ENCODE peak calls at places on chromosomes 2 and 18, in four cellular contexts. R is bronchial epithelial cell, J is brain microvascular endothelial cell, K is HFFc6. D is an unnamed sample.

GRCh38 chr18:47342566-47342965 is 91.1 kb upstream of the SKOR2 start:
- DNase-seq in K (no peak), J (no peak), R (no peak), D (no peak)

GRCh38 chr2:145110668-145111067 is 590.7 kb upstream of the ZEB2 start:
- DNase-seq in R (peak), K (no peak), J (no peak), D (no peak)

GRCh38 chr18:9736942-9737813 is 29.1 kb downstream of the RAB31 start:
- DNase-seq in K (peak), R (peak), J (no peak), D (peak)

GRCh38 chr18:59056706-59057492 is 82.8 kb upstream of the SEC11C start:
- DNase-seq in K (peak), J (peak), R (peak), D (peak)

GRCh38 chr2:169294001-169294675 is 68.2 kb downstream of the LRP2 start:
- DNase-seq in J (no peak), K (no peak), R (no peak), D (no peak)

GRCh38 chr2:128420776-128421175 is 102.1 kb upstream of the HS6ST1 start:
- DNase-seq in R (no peak), J (no peak), K (no peak), D (no peak)

GRCh38 chr2:46645681-46646162 is 166.4 kb downstream of the TMEM247 start:
- DNase-seq in J (peak), R (peak), K (peak), D (peak)

GRCh38 chr2:34547340-34547739 is 948.2 kb upstream of the FAM98A start:
- DNase-seq in J (no peak), R (no peak), K (no peak), D (no peak)

GRCh38 chr2:190755796-190756415 is 107.0 kb downstream of the NAB1 start:
- DNase-seq in J (no peak), R (no peak), K (no peak), D (no peak)

GRCh38 chr2:176652300-176653182 is 383.3 kb downstream of the MTX2 start:
- DNase-seq in J (peak), K (peak), R (peak), D (peak)

GRCh38 chr2:164690361-164690760 is 69.1 kb upstream of the GRB14 start:
- DNase-seq in J (no peak), K (no peak), R (no peak), D (no peak)

GRCh38 chr2:25078171-25079049 is 36.5 kb downstream of the EFR3B start:
- DNase-seq in J (peak), K (peak), R (peak), D (peak)

GRCh38 chr2:240567872-240568677 is at the start of gene RNPEPL1:
- DNase-seq in J (no peak), K (peak), R (peak), D (peak)

GRCh38 chr2:85754313-85755095 is 713 bp downstream of the ATOH8 start:
- DNase-seq in R (no peak), K (peak), J (no peak), D (peak)

GRCh38 chr2:226691265-226691664 is 108.4 kb downstream of the IRS1 start:
- DNase-seq in J (no peak), R (peak), K (no peak), D (no peak)

GRCh38 chr2:73730810-73731209 is 6.3 kb downstream of the TPRKB start:
- DNase-seq in K (no peak), R (no peak), J (no peak), D (no peak)

GRCh38 chr2:29249666-29250253 is 134.5 kb downstream of the CLIP4 start:
- DNase-seq in K (no peak), J (no peak), R (no peak), D (no peak)

GRCh38 chr18:46313521-46313920 is 209.3 kb downstream of the HAUS1 start:
- DNase-seq in R (no peak), K (no peak), J (no peak), D (no peak)

GRCh38 chr2:44528595-44528994 is 166.8 kb downstream of the CAMKMT start:
- DNase-seq in J (peak), K (peak), R (peak), D (peak)

GRCh38 chr2:110858135-110858737 is 125.9 kb downstream of the ACOXL start:
- DNase-seq in R (no peak), K (no peak), J (no peak), D (no peak)

GRCh38 chr2:46857871-46858696 is 57.5 kb downstream of the MCFD2 start:
- DNase-seq in R (no peak), J (peak), K (peak), D (peak)

GRCh38 chr2:43144265-43144664 is 82.1 kb downstream of the ZFP36L2 start:
- DNase-seq in K (no peak), R (no peak), J (no peak), D (no peak)

GRCh38 chr2:233422649-233423435 is 68.5 kb downstream of the DGKD start:
- DNase-seq in J (no peak), K (no peak), R (no peak), D (no peak)

GRCh38 chr2:203775684-203776083 is 69.2 kb downstream of the CD28 start:
- DNase-seq in K (no peak), R (no peak), J (no peak), D (no peak)

GRCh38 chr18:76459687-76460350 is 35.2 kb downstream of the ZNF516 start:
- DNase-seq in J (peak), K (peak), R (peak), D (peak)

GRCh38 chr18:76461692-76462325 is 33.2 kb downstream of the ZNF516 start:
- DNase-seq in K (no peak), J (no peak), R (no peak), D (no peak)

GRCh38 chr18:76459312-76459686 is 35.7 kb downstream of the ZNF516 start:
- DNase-seq in R (no peak), J (no peak), K (no peak), D (no peak)

GRCh38 chr18:76461148-76461547 is 33.9 kb downstream of the ZNF516 start:
- DNase-seq in J (no peak), R (no peak), K (no peak), D (no peak)

DNA sequence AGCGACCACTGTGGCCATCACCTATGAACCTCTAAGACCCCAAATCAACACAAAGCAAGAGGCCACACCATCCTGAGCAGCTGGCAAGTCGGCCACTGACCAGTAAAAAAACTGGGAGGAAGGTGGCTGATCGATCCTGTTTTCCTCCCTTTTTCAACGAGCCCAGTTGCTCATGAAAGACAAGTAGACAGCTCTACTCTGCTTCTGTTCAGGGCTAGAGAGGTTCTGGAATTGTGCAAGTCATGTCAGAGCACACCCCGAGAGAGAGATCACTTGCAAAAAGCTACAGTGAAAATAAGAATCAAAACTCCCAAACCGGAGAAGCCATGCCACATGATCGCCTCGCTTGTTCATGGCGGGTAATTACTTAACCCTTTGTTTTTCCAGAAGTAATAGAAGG is 34.6 kb downstream of the ZNF516 start:
- DNase-seq in J (no peak), K (no peak), R (no peak), D (no peak)
- TF ChIP-seq CTCF in J (no peak), K (no peak), R (no peak), D (no peak)

DNA sequence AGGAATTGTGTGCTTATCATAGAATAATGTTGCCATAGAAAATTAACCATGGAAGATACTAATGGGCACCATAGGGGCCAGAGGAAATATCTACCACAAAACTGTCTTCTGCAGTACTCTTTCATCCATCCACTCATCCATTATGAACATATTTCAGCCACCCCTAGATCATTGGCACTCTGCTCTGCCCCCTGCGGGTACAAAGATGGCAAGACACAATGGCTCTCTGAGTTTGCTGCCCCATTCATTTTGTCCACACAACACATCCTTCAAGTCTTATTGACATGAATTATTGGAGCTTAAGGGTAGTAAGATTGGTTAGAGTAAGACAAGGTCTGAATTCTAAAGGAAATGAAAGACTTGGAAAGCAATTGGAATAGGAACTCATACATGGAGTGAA is 1224.7 kb upstream of the CELF4 start:
- DNase-seq in R (peak), K (no peak), J (no peak), D (peak)
- TF ChIP-seq CTCF in R (peak), K (no peak), J (no peak), D (peak)

DNA sequence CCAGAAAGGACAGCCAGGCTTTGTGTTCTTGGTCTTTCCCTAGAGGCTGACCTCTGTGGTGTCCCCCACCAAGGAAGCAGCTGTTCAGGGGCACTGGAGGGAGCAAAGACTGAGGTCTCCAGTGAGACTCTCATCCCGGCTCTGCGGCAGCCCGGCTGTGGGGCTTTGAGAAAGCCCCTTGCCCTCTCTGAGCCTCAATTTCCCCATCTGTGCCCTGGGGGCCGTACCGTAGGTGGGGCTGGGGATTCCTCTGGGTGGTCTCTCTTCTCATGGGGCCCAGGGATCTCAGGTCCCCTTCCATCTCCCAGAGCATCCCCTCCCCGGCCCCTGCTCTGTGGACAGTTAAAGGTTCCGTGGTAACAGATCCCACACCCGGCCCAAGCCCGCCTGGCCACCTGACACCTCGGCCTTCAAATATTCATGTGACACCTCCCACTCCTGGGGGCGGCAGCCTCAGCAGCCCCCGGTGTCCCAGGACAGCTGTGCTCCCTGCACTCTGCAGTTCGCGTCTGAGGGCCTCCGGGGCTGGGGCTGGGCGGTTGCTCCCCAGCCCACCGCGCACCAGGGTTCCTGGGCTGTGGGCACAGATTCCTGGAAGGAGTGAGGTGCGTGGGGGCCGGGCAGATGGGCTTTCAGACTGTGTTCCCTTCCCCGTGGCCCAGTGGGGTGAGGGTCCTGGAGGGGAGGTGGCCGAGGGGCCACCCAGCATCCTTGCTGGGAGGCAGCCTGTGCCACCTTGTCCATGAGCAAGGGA is 15.1 kb upstream of the KLHL30 start:
- DNase-seq in K (no peak), J (no peak), R (no peak), D (no peak)
- TF ChIP-seq CTCF in K (no peak), J (no peak), R (no peak), D (no peak)

DNA sequence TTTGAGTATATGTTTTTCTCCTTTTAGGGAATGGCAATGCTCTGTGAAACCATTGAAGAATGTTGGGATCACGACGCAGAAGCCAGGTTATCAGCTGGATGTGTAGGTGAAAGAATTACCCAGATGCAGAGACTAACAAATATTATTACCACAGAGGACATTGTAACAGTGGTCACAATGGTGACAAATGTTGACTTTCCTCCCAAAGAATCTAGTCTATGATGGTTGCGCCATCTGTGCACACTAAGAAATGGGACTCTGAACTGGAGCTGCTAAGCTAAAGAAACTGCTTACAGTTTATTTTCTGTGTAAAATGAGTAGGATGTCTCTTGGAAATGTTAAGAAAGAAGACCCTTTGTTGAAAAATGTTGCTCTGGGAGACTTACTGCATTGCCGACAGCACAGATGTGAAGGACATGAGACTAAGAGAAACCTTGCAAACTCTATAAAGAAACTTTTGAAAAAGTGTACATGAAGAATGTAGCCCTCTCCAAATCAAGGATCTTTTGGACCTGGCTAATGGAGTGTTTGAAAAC is 82.3 kb downstream of the ACVR2A start:
- DNase-seq in K (no peak), J (no peak), R (no peak), D (no peak)
- TF ChIP-seq CTCF in K (no peak), J (no peak), R (no peak), D (no peak)

GRCh38 chr2:68905116-68905515 is 33.9 kb upstream of the BMP10 start:
- DNase-seq in K (no peak), R (no peak), J (no peak), D (no peak)

GRCh38 chr2:68901561-68901960 is 30.4 kb upstream of the BMP10 start:
- DNase-seq in R (no peak), K (no peak), J (no peak), D (no peak)

GRCh38 chr2:68901199-68901515 is 30.0 kb upstream of the BMP10 start:
- DNase-seq in R (peak), J (no peak), K (no peak), D (peak)

DNA sequence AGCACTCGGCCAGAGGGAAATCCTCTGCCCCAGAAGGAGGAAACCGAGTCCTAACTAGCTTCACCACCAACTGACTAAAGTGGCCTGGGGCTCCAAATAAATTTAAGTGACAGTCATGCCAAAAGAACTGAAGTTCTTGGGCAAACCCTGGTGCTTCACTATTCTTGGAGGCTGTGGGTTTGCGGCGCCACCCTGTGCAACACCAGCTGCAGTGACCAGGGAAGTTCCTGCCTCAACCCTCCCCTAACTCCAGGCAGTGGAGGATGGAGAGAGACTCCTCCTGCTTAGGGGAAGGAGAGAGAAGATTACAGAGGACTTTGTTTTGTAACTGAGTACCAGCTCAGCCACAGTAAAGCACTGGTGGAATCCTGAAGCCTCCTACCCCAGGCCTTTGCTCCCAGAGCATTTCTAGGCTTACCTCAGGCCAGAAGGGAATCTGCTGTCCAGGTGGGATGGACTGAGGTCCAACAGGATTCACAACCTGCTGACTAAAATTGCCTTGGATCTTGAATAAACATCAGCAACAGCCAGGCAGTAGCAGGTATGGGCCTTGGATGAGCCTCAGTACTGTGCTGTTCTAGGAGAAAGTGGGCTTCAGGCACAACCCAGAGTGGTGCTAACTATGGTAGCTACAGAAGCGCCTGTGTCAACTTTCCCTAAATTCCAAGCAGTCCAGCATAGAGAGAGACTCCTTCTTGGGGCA is 29.4 kb upstream of the BMP10 start:
- DNase-seq in K (no peak), R (no peak), J (no peak), D (no peak)
- TF ChIP-seq CTCF in K (no peak), R (peak), J (no peak), D (peak)

D was measured in mammary epithelial cell.